ENCODE peak calls at places on chromosomes 6 and 20, in six cellular contexts. One of them, this sample, is unnamed.

GRCh38 chr20:63597651-63598478 is 23.8 kb upstream of the HELZ2 start:
- DNase-seq in NCI-H446: no peak
- DNase-seq in activated T-cell treated with anti-CD3 and anti-CD28 coated beads, Interleukin-2, amount 50 U/mL, for 1 hour: no peak
- DNase-seq in pons: no peak
- DNase-seq in SJSA1: no peak
- DNase-seq in T-helper 1 cell: no peak
- DNase-seq in this sample: no peak

GRCh38 chr20:38216201-38216600 is 44.3 kb downstream of the KIAA1755 start:
- DNase-seq in activated T-cell treated with anti-CD3 and anti-CD28 coated beads, Interleukin-2, amount 50 U/mL, for 1 hour: no peak
- DNase-seq in NCI-H446: no peak
- DNase-seq in T-helper 1 cell: no peak
- DNase-seq in pons: no peak
- DNase-seq in SJSA1: no peak
- DNase-seq in this sample: no peak

GRCh38 chr6:106858653-106859092 is 115.9 kb downstream of the CD24 start:
- DNase-seq in T-helper 1 cell: no peak
- DNase-seq in activated T-cell treated with anti-CD3 and anti-CD28 coated beads, Interleukin-2, amount 50 U/mL, for 1 hour: no peak
- DNase-seq in SJSA1: peak; percentile 85
- DNase-seq in pons: no peak
- DNase-seq in NCI-H446: no peak
- DNase-seq in this sample: no peak

GRCh38 chr6:52411911-52412310 is 8.2 kb upstream of the EFHC1 start:
- DNase-seq in T-helper 1 cell: no peak
- DNase-seq in pons: no peak
- DNase-seq in activated T-cell treated with anti-CD3 and anti-CD28 coated beads, Interleukin-2, amount 50 U/mL, for 1 hour: no peak
- DNase-seq in SJSA1: no peak
- DNase-seq in NCI-H446: no peak
- DNase-seq in this sample: no peak

GRCh38 chr6:42224222-42225042 is 6.8 kb upstream of the MRPS10 start:
- DNase-seq in SJSA1: no peak
- DNase-seq in NCI-H446: no peak
- DNase-seq in pons: no peak
- DNase-seq in T-helper 1 cell: no peak
- DNase-seq in activated T-cell treated with anti-CD3 and anti-CD28 coated beads, Interleukin-2, amount 50 U/mL, for 1 hour: no peak
- DNase-seq in this sample: peak; percentile 4

GRCh38 chr6:152463183-152463582 is 174.0 kb downstream of the SYNE1 start:
- DNase-seq in SJSA1: no peak
- DNase-seq in NCI-H446: no peak
- DNase-seq in pons: no peak
- DNase-seq in activated T-cell treated with anti-CD3 and anti-CD28 coated beads, Interleukin-2, amount 50 U/mL, for 1 hour: no peak
- DNase-seq in T-helper 1 cell: no peak
- DNase-seq in this sample: no peak

GRCh38 chr20:23147964-23148720 is 62.0 kb upstream of the CD93 start:
- DNase-seq in activated T-cell treated with anti-CD3 and anti-CD28 coated beads, Interleukin-2, amount 50 U/mL, for 1 hour: no peak
- DNase-seq in T-helper 1 cell: no peak
- DNase-seq in NCI-H446: no peak
- DNase-seq in SJSA1: peak; percentile 77
- DNase-seq in pons: no peak
- DNase-seq in this sample: no peak

GRCh38 chr20:17928211-17928611 is 40.4 kb downstream of the SNX5 start:
- DNase-seq in NCI-H446: no peak
- DNase-seq in activated T-cell treated with anti-CD3 and anti-CD28 coated beads, Interleukin-2, amount 50 U/mL, for 1 hour: no peak
- DNase-seq in SJSA1: no peak
- DNase-seq in T-helper 1 cell: no peak
- DNase-seq in pons: no peak
- DNase-seq in this sample: no peak

GRCh38 chr6:149389509-149390297 is 10.4 kb upstream of the SUMO4 start:
- DNase-seq in SJSA1: no peak
- DNase-seq in pons: no peak
- DNase-seq in T-helper 1 cell: no peak
- DNase-seq in NCI-H446: no peak
- DNase-seq in activated T-cell treated with anti-CD3 and anti-CD28 coated beads, Interleukin-2, amount 50 U/mL, for 1 hour: no peak
- DNase-seq in this sample: no peak

GRCh38 chr6:33420493-33421343 is 853 bp downstream of the SYNGAP1 start:
- DNase-seq in SJSA1: peak; percentile 36
- DNase-seq in T-helper 1 cell: no peak
- DNase-seq in NCI-H446: peak; percentile 40
- DNase-seq in pons: no peak
- DNase-seq in activated T-cell treated with anti-CD3 and anti-CD28 coated beads, Interleukin-2, amount 50 U/mL, for 1 hour: no peak
- DNase-seq in this sample: no peak

GRCh38 chr6:31532644-31533454 is 4.1 kb downstream of the MCCD1 start:
- DNase-seq in T-helper 1 cell: no peak
- DNase-seq in activated T-cell treated with anti-CD3 and anti-CD28 coated beads, Interleukin-2, amount 50 U/mL, for 1 hour: no peak
- DNase-seq in pons: no peak
- DNase-seq in SJSA1: no peak
- DNase-seq in NCI-H446: no peak
- DNase-seq in this sample: no peak

GRCh38 chr6:100851819-100852218 is 29.3 kb downstream of the ASCC3 start:
- DNase-seq in activated T-cell treated with anti-CD3 and anti-CD28 coated beads, Interleukin-2, amount 50 U/mL, for 1 hour: no peak
- DNase-seq in pons: no peak
- DNase-seq in SJSA1: no peak
- DNase-seq in NCI-H446: no peak
- DNase-seq in T-helper 1 cell: no peak
- DNase-seq in this sample: no peak

GRCh38 chr6:136235233-136235564 is 14.9 kb downstream of the MTFR2 start:
- DNase-seq in T-helper 1 cell: no peak
- DNase-seq in NCI-H446: no peak
- DNase-seq in activated T-cell treated with anti-CD3 and anti-CD28 coated beads, Interleukin-2, amount 50 U/mL, for 1 hour: no peak
- DNase-seq in pons: no peak
- DNase-seq in SJSA1: no peak
- DNase-seq in this sample: no peak

GRCh38 chr6:43682724-43683429 is 4.7 kb downstream of the MRPS18A start:
- DNase-seq in activated T-cell treated with anti-CD3 and anti-CD28 coated beads, Interleukin-2, amount 50 U/mL, for 1 hour: no peak
- DNase-seq in pons: no peak
- DNase-seq in SJSA1: no peak
- DNase-seq in NCI-H446: no peak
- DNase-seq in T-helper 1 cell: no peak
- DNase-seq in this sample: no peak

GRCh38 chr6:11241793-11242201 is 9.3 kb upstream of the NEDD9 start:
- DNase-seq in SJSA1: no peak
- DNase-seq in NCI-H446: no peak
- DNase-seq in activated T-cell treated with anti-CD3 and anti-CD28 coated beads, Interleukin-2, amount 50 U/mL, for 1 hour: no peak
- DNase-seq in T-helper 1 cell: no peak
- DNase-seq in pons: peak; percentile 54
- DNase-seq in this sample: no peak

GRCh38 chr6:73083886-73084285 is 141.4 kb downstream of the KHDC1L start:
- DNase-seq in activated T-cell treated with anti-CD3 and anti-CD28 coated beads, Interleukin-2, amount 50 U/mL, for 1 hour: no peak
- DNase-seq in pons: no peak
- DNase-seq in NCI-H446: no peak
- DNase-seq in SJSA1: no peak
- DNase-seq in T-helper 1 cell: no peak
- DNase-seq in this sample: no peak

GRCh38 chr6:1091905-1092304 is 220.0 kb upstream of the FOXQ1 start:
- DNase-seq in NCI-H446: no peak
- DNase-seq in T-helper 1 cell: no peak
- DNase-seq in pons: no peak
- DNase-seq in SJSA1: no peak
- DNase-seq in activated T-cell treated with anti-CD3 and anti-CD28 coated beads, Interleukin-2, amount 50 U/mL, for 1 hour: no peak
- DNase-seq in this sample: no peak

GRCh38 chr6:131510094-131510493 is 62.9 kb upstream of the ARG1 start:
- DNase-seq in SJSA1: no peak
- DNase-seq in activated T-cell treated with anti-CD3 and anti-CD28 coated beads, Interleukin-2, amount 50 U/mL, for 1 hour: no peak
- DNase-seq in pons: no peak
- DNase-seq in T-helper 1 cell: no peak
- DNase-seq in NCI-H446: no peak
- DNase-seq in this sample: no peak

GRCh38 chr6:55886185-55886836 is 10.9 kb upstream of the BMP5 start:
- DNase-seq in pons: peak; percentile 39
- DNase-seq in T-helper 1 cell: no peak
- DNase-seq in SJSA1: no peak
- DNase-seq in activated T-cell treated with anti-CD3 and anti-CD28 coated beads, Interleukin-2, amount 50 U/mL, for 1 hour: no peak
- DNase-seq in NCI-H446: peak; percentile 40
- DNase-seq in this sample: no peak

GRCh38 chr6:2376429-2377355 is 131.3 kb upstream of the GMDS start:
- DNase-seq in pons: no peak
- DNase-seq in T-helper 1 cell: no peak
- DNase-seq in SJSA1: peak; percentile 85
- DNase-seq in NCI-H446: no peak
- DNase-seq in activated T-cell treated with anti-CD3 and anti-CD28 coated beads, Interleukin-2, amount 50 U/mL, for 1 hour: no peak
- DNase-seq in this sample: no peak

GRCh38 chr20:23609486-23610109 is 3.9 kb upstream of the CST9 start:
- DNase-seq in activated T-cell treated with anti-CD3 and anti-CD28 coated beads, Interleukin-2, amount 50 U/mL, for 1 hour: no peak
- DNase-seq in SJSA1: no peak
- DNase-seq in T-helper 1 cell: no peak
- DNase-seq in NCI-H446: no peak
- DNase-seq in pons: no peak
- DNase-seq in this sample: no peak

GRCh38 chr20:45337367-45338120 is 10.7 kb downstream of the SDC4 start:
- DNase-seq in NCI-H446: no peak
- DNase-seq in activated T-cell treated with anti-CD3 and anti-CD28 coated beads, Interleukin-2, amount 50 U/mL, for 1 hour: no peak
- DNase-seq in SJSA1: peak; percentile 89
- DNase-seq in pons: no peak
- DNase-seq in T-helper 1 cell: no peak
- DNase-seq in this sample: no peak

GRCh38 chr20:41670631-41671030 is 52.5 kb upstream of the CHD6 start:
- DNase-seq in activated T-cell treated with anti-CD3 and anti-CD28 coated beads, Interleukin-2, amount 50 U/mL, for 1 hour: no peak
- DNase-seq in pons: no peak
- DNase-seq in NCI-H446: no peak
- DNase-seq in T-helper 1 cell: no peak
- DNase-seq in SJSA1: no peak
- DNase-seq in this sample: no peak

GRCh38 chr6:25332671-25333071 is 53.5 kb downstream of the CARMIL1 start:
- DNase-seq in pons: peak; percentile 72
- DNase-seq in activated T-cell treated with anti-CD3 and anti-CD28 coated beads, Interleukin-2, amount 50 U/mL, for 1 hour: no peak
- DNase-seq in NCI-H446: no peak
- DNase-seq in SJSA1: no peak
- DNase-seq in T-helper 1 cell: no peak
- DNase-seq in this sample: no peak

GRCh38 chr6:156832166-156832743 is 55.1 kb downstream of the ARID1B start:
- DNase-seq in T-helper 1 cell: no peak
- DNase-seq in pons: peak; percentile 39
- DNase-seq in SJSA1: no peak
- DNase-seq in NCI-H446: peak; percentile 54
- DNase-seq in activated T-cell treated with anti-CD3 and anti-CD28 coated beads, Interleukin-2, amount 50 U/mL, for 1 hour: no peak
- DNase-seq in this sample: no peak

GRCh38 chr20:3763691-3764601 is 3.6 kb downstream of the ADISSP start:
- DNase-seq in pons: no peak
- DNase-seq in SJSA1: no peak
- DNase-seq in NCI-H446: no peak
- DNase-seq in T-helper 1 cell: no peak
- DNase-seq in activated T-cell treated with anti-CD3 and anti-CD28 coated beads, Interleukin-2, amount 50 U/mL, for 1 hour: no peak
- DNase-seq in this sample: no peak

GRCh38 chr6:140636698-140637402 is 1262.4 kb upstream of the CITED2 start:
- DNase-seq in SJSA1: no peak
- DNase-seq in pons: no peak
- DNase-seq in NCI-H446: peak; percentile 8
- DNase-seq in activated T-cell treated with anti-CD3 and anti-CD28 coated beads, Interleukin-2, amount 50 U/mL, for 1 hour: no peak
- DNase-seq in T-helper 1 cell: no peak
- DNase-seq in this sample: no peak

GRCh38 chr20:9829835-9830234 is 9.0 kb downstream of the PAK5 start:
- DNase-seq in pons: no peak
- DNase-seq in SJSA1: no peak
- DNase-seq in T-helper 1 cell: no peak
- DNase-seq in activated T-cell treated with anti-CD3 and anti-CD28 coated beads, Interleukin-2, amount 50 U/mL, for 1 hour: no peak
- DNase-seq in NCI-H446: no peak
- DNase-seq in this sample: no peak

GRCh38 chr20:34582221-34582620 is 23.7 kb downstream of the MAP1LC3A start:
- DNase-seq in T-helper 1 cell: no peak
- DNase-seq in SJSA1: peak; percentile 17
- DNase-seq in NCI-H446: no peak
- DNase-seq in pons: no peak
- DNase-seq in activated T-cell treated with anti-CD3 and anti-CD28 coated beads, Interleukin-2, amount 50 U/mL, for 1 hour: no peak
- DNase-seq in this sample: no peak

GRCh38 chr6:149924933-149925252 is 2.0 kb upstream of the RAET1G start:
- DNase-seq in T-helper 1 cell: no peak
- DNase-seq in activated T-cell treated with anti-CD3 and anti-CD28 coated beads, Interleukin-2, amount 50 U/mL, for 1 hour: peak; percentile 19
- DNase-seq in SJSA1: peak; percentile 25
- DNase-seq in pons: no peak
- DNase-seq in NCI-H446: no peak
- DNase-seq in this sample: no peak

GRCh38 chr20:63911171-63911570 is 16.2 kb downstream of the DNAJC5 start:
- DNase-seq in NCI-H446: no peak
- DNase-seq in pons: peak; percentile 68
- DNase-seq in SJSA1: no peak
- DNase-seq in activated T-cell treated with anti-CD3 and anti-CD28 coated beads, Interleukin-2, amount 50 U/mL, for 1 hour: no peak
- DNase-seq in T-helper 1 cell: no peak
- DNase-seq in this sample: no peak

GRCh38 chr6:81772741-81773140 is 20.3 kb upstream of the TENT5A start:
- DNase-seq in SJSA1: no peak
- DNase-seq in activated T-cell treated with anti-CD3 and anti-CD28 coated beads, Interleukin-2, amount 50 U/mL, for 1 hour: no peak
- DNase-seq in T-helper 1 cell: no peak
- DNase-seq in NCI-H446: no peak
- DNase-seq in pons: no peak
- DNase-seq in this sample: peak; percentile 32

GRCh38 chr6:41671376-41671775 is 33.1 kb downstream of the MDFI start:
- DNase-seq in activated T-cell treated with anti-CD3 and anti-CD28 coated beads, Interleukin-2, amount 50 U/mL, for 1 hour: no peak
- DNase-seq in NCI-H446: no peak
- DNase-seq in T-helper 1 cell: no peak
- DNase-seq in SJSA1: no peak
- DNase-seq in pons: no peak
- DNase-seq in this sample: no peak

GRCh38 chr6:31829633-31830492 is 2.3 kb downstream of the HSPA1B start:
- DNase-seq in SJSA1: no peak
- DNase-seq in activated T-cell treated with anti-CD3 and anti-CD28 coated beads, Interleukin-2, amount 50 U/mL, for 1 hour: no peak
- DNase-seq in T-helper 1 cell: no peak
- DNase-seq in NCI-H446: peak; percentile 60
- DNase-seq in pons: peak; percentile 89
- DNase-seq in this sample: no peak

GRCh38 chr6:84739866-84740208 is 24.6 kb downstream of the TBX18 start:
- DNase-seq in SJSA1: no peak
- DNase-seq in T-helper 1 cell: no peak
- DNase-seq in NCI-H446: no peak
- DNase-seq in activated T-cell treated with anti-CD3 and anti-CD28 coated beads, Interleukin-2, amount 50 U/mL, for 1 hour: no peak
- DNase-seq in pons: no peak
- DNase-seq in this sample: no peak

GRCh38 chr6:41011673-41012072 is 27.3 kb downstream of the UNC5CL start:
- DNase-seq in activated T-cell treated with anti-CD3 and anti-CD28 coated beads, Interleukin-2, amount 50 U/mL, for 1 hour: no peak
- DNase-seq in NCI-H446: no peak
- DNase-seq in SJSA1: no peak
- DNase-seq in T-helper 1 cell: no peak
- DNase-seq in pons: no peak
- DNase-seq in this sample: no peak

GRCh38 chr6:36599791-36600209 is 5.6 kb downstream of the SRSF3 start:
- DNase-seq in T-helper 1 cell: peak; percentile 63
- DNase-seq in activated T-cell treated with anti-CD3 and anti-CD28 coated beads, Interleukin-2, amount 50 U/mL, for 1 hour: peak; percentile 58
- DNase-seq in SJSA1: peak; percentile 57
- DNase-seq in NCI-H446: peak; percentile 14
- DNase-seq in pons: no peak
- DNase-seq in this sample: no peak

GRCh38 chr20:23050847-23051627 is 1.6 kb upstream of the THBD start:
- DNase-seq in activated T-cell treated with anti-CD3 and anti-CD28 coated beads, Interleukin-2, amount 50 U/mL, for 1 hour: no peak
- DNase-seq in pons: peak; percentile 59
- DNase-seq in T-helper 1 cell: no peak
- DNase-seq in NCI-H446: no peak
- DNase-seq in SJSA1: peak; percentile 82
- DNase-seq in this sample: peak; percentile 6

This sample was measured in stimulated activated naive B cell treated with anti-CD40 and anti-IgM and Interleukin-4, amounts not matched to agents 10 μg/mL and 1 μg/mL and 100 μg/mL, for 72 hours.